ENCODE peak calls at places on chromosomes 5 and 9, in ten cellular contexts. One of them, this sample, is unnamed.
A peak's percentile ranks its signal among the peaks of the same experiment; 100 is the strongest.

GRCh38 chr9:107755267-107755666 is 265.7 kb upstream of the KLF4 start:
- DNase-seq in HCT116: peak; percentile 95
- DNase-seq in stomach: no peak
- DNase-seq in sigmoid colon: no peak
- DNase-seq in transverse colon: peak; percentile 73
- DNase-seq in esophagus muscularis mucosa: no peak
- DNase-seq in prostate gland: peak; percentile 45
- DNase-seq in GM12878: no peak
- DNase-seq in suprapubic skin: no peak
- DNase-seq in breast epithelium: no peak
- DNase-seq in this sample: no peak

GRCh38 chr9:33307067-33307466 is 16.8 kb downstream of the NFX1 start:
- DNase-seq in sigmoid colon: no peak
- DNase-seq in stomach: no peak
- DNase-seq in breast epithelium: no peak
- DNase-seq in GM12878: no peak
- DNase-seq in prostate gland: no peak
- DNase-seq in HCT116: no peak
- DNase-seq in suprapubic skin: no peak
- DNase-seq in esophagus muscularis mucosa: no peak
- DNase-seq in transverse colon: no peak
- DNase-seq in this sample: no peak

GRCh38 chr9:129617167-129617566 is 3.7 kb downstream of the C9orf50 start:
- DNase-seq in stomach: no peak
- DNase-seq in GM12878: no peak
- DNase-seq in breast epithelium: no peak
- DNase-seq in suprapubic skin: no peak
- DNase-seq in transverse colon: no peak
- DNase-seq in sigmoid colon: no peak
- DNase-seq in HCT116: no peak
- DNase-seq in prostate gland: no peak
- DNase-seq in esophagus muscularis mucosa: no peak
- DNase-seq in this sample: no peak

GRCh38 chr9:24793711-24794110 is 248.0 kb upstream of the IZUMO3 start:
- DNase-seq in sigmoid colon: no peak
- DNase-seq in prostate gland: no peak
- DNase-seq in suprapubic skin: no peak
- DNase-seq in GM12878: no peak
- DNase-seq in esophagus muscularis mucosa: no peak
- DNase-seq in HCT116: no peak
- DNase-seq in breast epithelium: no peak
- DNase-seq in transverse colon: no peak
- DNase-seq in stomach: no peak
- DNase-seq in this sample: no peak

GRCh38 chr5:12615141-12615820 is 711.0 kb upstream of the CTNND2 start:
- DNase-seq in HCT116: no peak
- DNase-seq in stomach: no peak
- DNase-seq in sigmoid colon: no peak
- DNase-seq in esophagus muscularis mucosa: no peak
- DNase-seq in suprapubic skin: no peak
- DNase-seq in GM12878: no peak
- DNase-seq in breast epithelium: no peak
- DNase-seq in prostate gland: no peak
- DNase-seq in transverse colon: no peak
- DNase-seq in this sample: no peak

GRCh38 chr5:141958113-141958512 is at the start of gene PCDH12:
- DNase-seq in stomach: no peak
- DNase-seq in prostate gland: no peak
- DNase-seq in suprapubic skin: no peak
- DNase-seq in sigmoid colon: peak; percentile 74
- DNase-seq in breast epithelium: no peak
- DNase-seq in HCT116: no peak
- DNase-seq in GM12878: no peak
- DNase-seq in transverse colon: peak; percentile 13
- DNase-seq in esophagus muscularis mucosa: no peak
- DNase-seq in this sample: peak; percentile 83

GRCh38 chr5:148471379-148471778 is 87.6 kb downstream of the FBXO38 start:
- DNase-seq in sigmoid colon: no peak
- DNase-seq in esophagus muscularis mucosa: no peak
- DNase-seq in breast epithelium: no peak
- DNase-seq in stomach: no peak
- DNase-seq in suprapubic skin: no peak
- DNase-seq in HCT116: no peak
- DNase-seq in transverse colon: no peak
- DNase-seq in GM12878: no peak
- DNase-seq in prostate gland: no peak
- DNase-seq in this sample: no peak

GRCh38 chr9:90046317-90046861 is 441.6 kb downstream of the GADD45G start:
- DNase-seq in transverse colon: no peak
- DNase-seq in sigmoid colon: no peak
- DNase-seq in stomach: no peak
- DNase-seq in breast epithelium: no peak
- DNase-seq in HCT116: no peak
- DNase-seq in suprapubic skin: peak; percentile 70
- DNase-seq in esophagus muscularis mucosa: peak; percentile 80
- DNase-seq in GM12878: no peak
- DNase-seq in prostate gland: no peak
- DNase-seq in this sample: no peak

GRCh38 chr5:159100928-159101646 is 1.4 kb upstream of the EBF1 start:
- DNase-seq in HCT116: no peak
- DNase-seq in stomach: no peak
- DNase-seq in suprapubic skin: no peak
- DNase-seq in GM12878: no peak
- DNase-seq in breast epithelium: no peak
- DNase-seq in esophagus muscularis mucosa: no peak
- DNase-seq in transverse colon: no peak
- DNase-seq in prostate gland: no peak
- DNase-seq in sigmoid colon: no peak
- DNase-seq in this sample: no peak

GRCh38 chr5:31531888-31532710 is at the start of the genes C5orf22 and DROSHA:
- DNase-seq in sigmoid colon: peak; percentile 98
- DNase-seq in esophagus muscularis mucosa: peak; percentile 99
- DNase-seq in transverse colon: peak; percentile 96
- DNase-seq in prostate gland: peak; percentile 96
- DNase-seq in HCT116: peak; percentile 91
- DNase-seq in breast epithelium: peak; percentile 94
- DNase-seq in suprapubic skin: peak; percentile 98
- DNase-seq in stomach: peak; percentile 95
- DNase-seq in GM12878: peak; percentile 89
- DNase-seq in this sample: peak; percentile 96

DNA sequence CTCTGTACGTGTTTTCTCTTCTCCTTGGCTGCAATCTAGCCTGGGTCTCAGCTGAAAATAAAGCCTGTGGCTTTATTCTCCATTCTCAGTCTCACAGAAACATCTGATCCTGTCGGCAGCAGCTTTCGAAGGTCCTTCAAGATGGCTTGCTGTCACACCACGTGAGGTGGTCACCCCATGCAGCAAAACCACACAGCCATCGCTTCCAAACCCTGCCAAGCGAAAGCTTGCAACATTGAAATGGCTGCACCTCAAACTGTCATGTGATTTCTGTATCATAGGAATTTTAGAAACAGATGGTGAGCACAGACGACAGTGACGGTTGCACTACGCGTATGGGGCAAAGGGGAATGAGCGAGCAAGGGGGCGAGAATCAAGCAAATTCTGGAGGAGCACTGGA is 98.5 kb upstream of the SMARCA2 start:
- DNase-seq in transverse colon: no peak
- DNase-seq in breast epithelium: no peak
- DNase-seq in sigmoid colon: no peak
- DNase-seq in stomach: no peak
- DNase-seq in GM12878: no peak
- DNase-seq in HCT116: no peak
- DNase-seq in esophagus muscularis mucosa: no peak
- DNase-seq in suprapubic skin: no peak
- DNase-seq in prostate gland: no peak
- DNase-seq in this sample: no peak
- H3K4me3 ChIP-seq in transverse colon: no peak overlapping the region
- H3K4me3 ChIP-seq in breast epithelium: peak overlapping the region; percentile 6
- H3K4me3 ChIP-seq in sigmoid colon: no peak overlapping the region
- H3K4me3 ChIP-seq in stomach: no peak overlapping the region
- H3K4me3 ChIP-seq in GM12878: no peak overlapping the region
- H3K4me3 ChIP-seq in HCT116: no peak overlapping the region
- H3K4me3 ChIP-seq in esophagus muscularis mucosa: no peak overlapping the region
- H3K4me3 ChIP-seq in suprapubic skin: peak overlapping the region; percentile 19
- H3K4me3 ChIP-seq in prostate gland: no peak overlapping the region
- H3K4me3 ChIP-seq in this sample: no peak overlapping the region

DNA sequence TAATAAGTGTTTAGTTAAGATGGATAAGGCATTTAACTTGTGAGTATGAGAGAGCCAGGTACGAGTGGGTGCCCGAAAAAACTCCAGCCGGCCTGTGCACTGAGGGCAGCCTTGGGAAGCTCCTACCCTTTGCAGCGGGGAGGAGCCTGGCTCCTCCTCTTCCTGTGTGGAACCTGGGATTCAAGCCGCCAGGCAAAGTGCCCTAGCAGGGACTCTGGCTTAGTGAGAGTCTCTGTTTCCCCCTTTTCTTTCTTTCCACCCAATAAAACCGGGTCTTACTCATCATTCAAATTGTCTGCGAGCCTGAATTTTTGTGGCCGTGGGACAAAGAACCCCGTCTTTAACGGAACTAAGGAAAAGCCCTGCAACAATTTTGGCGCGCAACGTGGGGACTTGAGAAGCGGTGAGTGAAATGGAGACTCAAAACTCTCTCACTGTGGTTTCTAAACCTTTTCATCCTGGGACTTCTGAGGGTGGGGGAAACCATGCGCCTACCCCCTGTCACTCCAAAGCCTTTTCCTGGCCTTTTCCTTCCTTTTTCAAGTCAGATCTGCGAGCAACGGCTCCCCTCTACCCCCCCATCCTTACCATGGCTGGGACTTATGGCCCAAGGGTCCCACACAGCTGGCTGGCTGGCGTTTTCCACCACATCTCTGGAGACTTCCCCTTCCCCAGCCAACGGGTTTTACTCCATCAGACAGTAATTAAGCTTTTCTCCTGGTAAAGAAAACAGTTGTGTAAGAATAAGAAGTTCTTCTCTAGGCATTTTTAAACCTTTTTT is 535.7 kb upstream of the ACO1 start:
- DNase-seq in breast epithelium: no peak
- DNase-seq in sigmoid colon: no peak
- DNase-seq in stomach: no peak
- DNase-seq in HCT116: peak; percentile 37
- DNase-seq in esophagus muscularis mucosa: no peak
- DNase-seq in transverse colon: no peak
- DNase-seq in suprapubic skin: no peak
- DNase-seq in GM12878: no peak
- DNase-seq in prostate gland: no peak
- DNase-seq in this sample: no peak
- TF ChIP-seq POLR2A in breast epithelium: no peak
- TF ChIP-seq POLR2A in sigmoid colon: no peak
- TF ChIP-seq POLR2A in stomach: no peak
- TF ChIP-seq POLR2A in HCT116: peak; percentile 54
- TF ChIP-seq POLR2A in esophagus muscularis mucosa: no peak
- TF ChIP-seq POLR2A in transverse colon: no peak
- TF ChIP-seq POLR2A in suprapubic skin: no peak
- TF ChIP-seq POLR2A in GM12878: no peak
- TF ChIP-seq POLR2A in prostate gland: no peak
- TF ChIP-seq POLR2A in this sample: no peak

GRCh38 chr5:172718527-172719114 is 52.4 kb downstream of the DUSP1 start:
- DNase-seq in breast epithelium: no peak
- DNase-seq in stomach: no peak
- DNase-seq in HCT116: no peak
- DNase-seq in transverse colon: no peak
- DNase-seq in esophagus muscularis mucosa: no peak
- DNase-seq in prostate gland: no peak
- DNase-seq in sigmoid colon: no peak
- DNase-seq in suprapubic skin: no peak
- DNase-seq in GM12878: no peak
- DNase-seq in this sample: no peak

GRCh38 chr5:172715931-172716682 is 54.9 kb downstream of the DUSP1 start:
- DNase-seq in suprapubic skin: no peak
- DNase-seq in transverse colon: no peak
- DNase-seq in sigmoid colon: peak; percentile 64
- DNase-seq in stomach: no peak
- DNase-seq in esophagus muscularis mucosa: no peak
- DNase-seq in prostate gland: no peak
- DNase-seq in HCT116: no peak
- DNase-seq in GM12878: no peak
- DNase-seq in breast epithelium: no peak
- DNase-seq in this sample: no peak

GRCh38 chr5:172717481-172718195 is 53.4 kb downstream of the DUSP1 start:
- DNase-seq in esophagus muscularis mucosa: no peak
- DNase-seq in prostate gland: no peak
- DNase-seq in breast epithelium: no peak
- DNase-seq in transverse colon: no peak
- DNase-seq in sigmoid colon: peak; percentile 66
- DNase-seq in HCT116: no peak
- DNase-seq in suprapubic skin: no peak
- DNase-seq in stomach: no peak
- DNase-seq in GM12878: no peak
- DNase-seq in this sample: peak; percentile 61

GRCh38 chr5:172715421-172715780 is 55.6 kb downstream of the DUSP1 start:
- DNase-seq in HCT116: no peak
- DNase-seq in prostate gland: no peak
- DNase-seq in sigmoid colon: peak; percentile 52
- DNase-seq in esophagus muscularis mucosa: no peak
- DNase-seq in suprapubic skin: no peak
- DNase-seq in stomach: no peak
- DNase-seq in transverse colon: no peak
- DNase-seq in breast epithelium: no peak
- DNase-seq in GM12878: no peak
- DNase-seq in this sample: no peak

DNA sequence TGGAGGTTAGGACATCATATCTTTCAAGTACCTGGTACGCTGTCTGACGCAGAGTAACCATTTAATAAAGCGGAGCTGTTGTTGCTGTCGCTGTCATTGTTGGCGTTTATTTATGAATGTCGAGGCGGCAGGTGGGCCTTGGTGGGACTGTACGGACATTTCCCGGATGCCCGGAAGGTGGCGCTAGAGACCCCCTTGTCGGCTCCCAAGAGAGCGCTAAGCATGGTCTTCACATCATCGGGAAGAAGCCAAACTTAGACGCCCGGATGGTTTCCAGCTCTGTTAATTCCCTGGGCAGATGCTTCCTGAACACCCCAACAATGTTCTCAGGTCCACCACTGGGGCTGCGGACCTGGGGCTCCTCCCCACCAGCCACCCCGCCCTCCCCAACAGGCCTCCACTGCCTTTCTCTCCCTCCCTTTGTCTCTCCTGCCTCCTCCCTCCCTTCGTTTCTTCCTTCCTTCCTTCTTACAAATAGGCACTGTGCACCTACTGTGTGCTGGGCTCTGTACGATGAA is 54.1 kb downstream of the DUSP1 start:
- DNase-seq in esophagus muscularis mucosa: no peak
- DNase-seq in suprapubic skin: peak; percentile 93
- DNase-seq in GM12878: no peak
- DNase-seq in HCT116: peak; percentile 59
- DNase-seq in stomach: peak; percentile 87
- DNase-seq in prostate gland: peak; percentile 76
- DNase-seq in sigmoid colon: peak; percentile 94
- DNase-seq in transverse colon: peak; percentile 89
- DNase-seq in breast epithelium: peak; percentile 83
- DNase-seq in this sample: peak; percentile 94
- TF ChIP-seq POLR2AphosphoS5 in esophagus muscularis mucosa: peak; percentile 71
- TF ChIP-seq POLR2AphosphoS5 in suprapubic skin: no peak
- TF ChIP-seq POLR2AphosphoS5 in GM12878: no peak
- TF ChIP-seq POLR2AphosphoS5 in HCT116: no peak
- TF ChIP-seq POLR2AphosphoS5 in stomach: no peak
- TF ChIP-seq POLR2AphosphoS5 in prostate gland: peak; percentile 58
- TF ChIP-seq POLR2AphosphoS5 in sigmoid colon: peak; percentile 46
- TF ChIP-seq POLR2AphosphoS5 in transverse colon: no peak
- TF ChIP-seq POLR2AphosphoS5 in breast epithelium: peak; percentile 78
- TF ChIP-seq POLR2AphosphoS5 in this sample: peak; percentile 59

GRCh38 chr5:1537166-1538154 is 13.7 kb upstream of the LPCAT1 start:
- DNase-seq in transverse colon: no peak
- DNase-seq in prostate gland: no peak
- DNase-seq in sigmoid colon: peak; percentile 32
- DNase-seq in stomach: no peak
- DNase-seq in HCT116: no peak
- DNase-seq in suprapubic skin: peak; percentile 55
- DNase-seq in esophagus muscularis mucosa: no peak
- DNase-seq in GM12878: no peak
- DNase-seq in breast epithelium: peak; percentile 19
- DNase-seq in this sample: peak; percentile 71
- H3K4me3 ChIP-seq in transverse colon: peak overlapping the region; percentile 38
- H3K4me3 ChIP-seq in prostate gland: no peak overlapping the region
- H3K4me3 ChIP-seq in sigmoid colon: peak overlapping the region; percentile 30
- H3K4me3 ChIP-seq in stomach: peak overlapping the region; percentile 17
- H3K4me3 ChIP-seq in HCT116: no peak overlapping the region
- H3K4me3 ChIP-seq in suprapubic skin: peak overlapping the region; percentile 26
- H3K4me3 ChIP-seq in esophagus muscularis mucosa: peak overlapping the region; percentile 40
- H3K4me3 ChIP-seq in GM12878: peak overlapping the region; percentile 41
- H3K4me3 ChIP-seq in breast epithelium: peak overlapping the region; percentile 24
- H3K4me3 ChIP-seq in this sample: no peak overlapping the region

This sample was measured in spleen.